ENCODE peak calls at places on chromosomes 1 and 21, in six cellular contexts. Q, A, M, I, J and U are unnamed samples. For H3K4me1, the result is how much of the 10 kb centered on the place peaks cover.

GRCh38 chr1:76153856-76154212 is 79.3 kb downstream of the ST6GALNAC3 start:
- DNase-seq in A (no peak), Q (no peak), M (no peak), I (no peak), J (no peak), U (no peak)

GRCh38 chr21:17492415-17493168 is 20.3 kb upstream of the CXADR start:
- DNase-seq in M (no peak), I (no peak), Q (no peak), J (no peak), A (no peak), U (no peak)

GRCh38 chr1:7539772-7540175 is 231.3 kb upstream of the VAMP3 start:
- DNase-seq in A (peak), I (peak), J (no peak), Q (peak), M (peak), U (peak)

GRCh38 chr1:105027838-105028471 is 1278.3 kb downstream of the AMY1C start:
- DNase-seq in Q (no peak), A (no peak), J (peak), M (no peak), I (peak), U (no peak)

GRCh38 chr1:75690547-75690946 is 34.0 kb upstream of the ACADM start:
- DNase-seq in I (no peak), A (no peak), Q (no peak), J (no peak), M (no peak), U (no peak)

GRCh38 chr1:156451486-156452184 is 48.9 kb downstream of the MEF2D start:
- DNase-seq in M (no peak), I (no peak), Q (no peak), J (no peak), A (no peak), U (no peak)

GRCh38 chr1:59570524-59570923 is 244.2 kb upstream of the HOOK1 start:
- DNase-seq in J (peak), I (no peak), Q (peak), A (no peak), M (no peak), U (no peak)

GRCh38 chr1:119453021-119453420 is 38.1 kb downstream of the HSD3B2 start:
- DNase-seq in Q (peak), M (no peak), A (no peak), J (no peak), I (no peak), U (no peak)

GRCh38 chr21:44708213-44708865 is 3.0 kb downstream of the TSPEAR start:
- DNase-seq in J (no peak), M (peak), A (no peak), I (peak), Q (no peak), U (no peak)

GRCh38 chr1:80767711-80768110 is 1033.0 kb upstream of the ADGRL2 start:
- DNase-seq in I (no peak), J (peak), A (no peak), Q (no peak), M (no peak), U (no peak)

GRCh38 chr1:48750089-48750488 is 26.6 kb downstream of the BEND5 start:
- DNase-seq in Q (no peak), I (no peak), J (no peak), M (no peak), A (no peak), U (no peak)
- H2AFZ ChIP-seq in Q (no peak), I (no peak), J (no peak), M (no peak), A (no peak), U (no peak)

GRCh38 chr1:26861889-26862371 is 1.0 kb upstream of the SFN start:
- DNase-seq in M (no peak), I (no peak), J (no peak), Q (no peak), A (no peak), U (no peak)

GRCh38 chr1:26858891-26859630 is 3.9 kb upstream of the SFN start:
- DNase-seq in J (no peak), A (no peak), M (no peak), I (no peak), Q (no peak), U (no peak)

GRCh38 chr1:26862781-26863676 is at the start of gene SFN:
- DNase-seq in M (peak), Q (no peak), A (no peak), I (peak), J (no peak), U (peak)

GRCh38 chr1:26863677-26864060 is 720 bp downstream of the SFN start:
- DNase-seq in J (no peak), M (no peak), I (no peak), A (no peak), Q (no peak), U (no peak)

GRCh38 chr1:26861286-26861701 is 1.7 kb upstream of the SFN start:
- DNase-seq in J (peak), I (no peak), Q (peak), A (no peak), M (no peak), U (no peak)
- H3K4me1 ChIP-seq in J (under half), I (under half), Q (under half), A (under half), M (under half), U (under half)

DNA sequence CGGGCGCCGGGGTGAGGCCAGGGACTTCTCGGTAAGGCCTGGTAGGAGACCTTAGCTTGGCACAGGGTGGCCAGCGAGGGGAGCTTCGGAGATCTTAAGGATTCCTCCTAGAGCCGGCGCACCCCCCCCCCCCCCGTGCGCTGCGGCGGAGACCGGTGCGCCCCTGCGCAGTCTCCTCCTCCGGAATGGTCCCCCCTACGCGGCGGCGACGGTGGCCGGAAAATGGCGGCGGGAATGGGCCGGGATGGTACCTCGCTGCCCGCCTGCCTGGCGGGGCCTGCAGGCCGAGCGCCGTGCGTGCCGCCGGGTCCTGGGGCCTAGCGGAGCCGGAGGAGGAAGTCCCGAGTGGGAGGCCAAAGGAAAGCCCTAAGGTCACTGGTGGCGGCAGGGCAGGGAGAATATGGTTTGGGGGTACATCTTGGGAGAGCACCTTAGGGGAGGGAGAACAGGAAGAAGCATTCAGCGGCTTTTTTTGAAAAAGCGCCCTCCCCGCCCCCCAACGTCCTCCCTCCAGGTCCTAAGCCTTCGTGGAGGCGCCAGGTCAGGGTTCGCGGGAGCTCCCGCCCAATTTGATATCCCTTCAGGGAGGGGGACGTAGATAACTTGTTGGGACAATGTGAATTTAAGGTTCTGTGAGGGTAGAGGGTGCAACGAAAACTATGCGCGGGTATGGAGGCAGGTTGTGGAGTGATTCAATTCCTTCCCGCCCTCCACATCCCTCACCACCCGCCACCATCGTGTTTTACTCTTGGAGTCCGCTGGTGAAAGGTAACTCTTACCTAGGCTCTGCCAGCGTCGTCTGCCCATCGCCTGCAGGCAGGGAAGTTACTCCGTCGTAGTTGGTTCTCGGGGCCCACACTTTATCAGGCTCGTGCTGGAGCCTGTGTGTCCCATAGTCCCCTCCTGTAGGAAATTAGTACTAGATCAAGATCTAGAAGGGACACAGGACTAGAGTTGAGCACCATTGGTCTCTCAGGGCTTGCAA is 552 bp downstream of the SRRM1 start:
- DNase-seq in A (no peak), Q (no peak), I (no peak), J (peak), M (no peak), U (no peak)
- H2BK120ac ChIP-seq in A (no peak), Q (no peak), I (no peak), J (no peak), M (no peak), U (peak)

GRCh38 chr1:235657747-235658526 is 8.4 kb upstream of the GNG4 start:
- DNase-seq in A (no peak), Q (no peak), J (no peak), I (no peak), M (no peak), U (no peak)
- H2AFZ ChIP-seq in A (no peak), Q (no peak), J (no peak), I (no peak), M (no peak), U (no peak)

GRCh38 chr1:221072214-221072613 is 193.0 kb downstream of the HLX start:
- DNase-seq in I (no peak), A (no peak), Q (no peak), M (no peak), J (no peak), U (no peak)
- H3K4me1 ChIP-seq in I (under half), A (under half), Q (under half), M (under half), J (under half), U (under half)

GRCh38 chr1:157540160-157540748 is 12.1 kb downstream of the FCRL5 start:
- DNase-seq in J (no peak), Q (no peak), A (no peak), I (no peak), M (peak), U (peak)
- H2BK120ac ChIP-seq in J (no peak), Q (no peak), A (no peak), I (peak), M (no peak), U (no peak)

DNA sequence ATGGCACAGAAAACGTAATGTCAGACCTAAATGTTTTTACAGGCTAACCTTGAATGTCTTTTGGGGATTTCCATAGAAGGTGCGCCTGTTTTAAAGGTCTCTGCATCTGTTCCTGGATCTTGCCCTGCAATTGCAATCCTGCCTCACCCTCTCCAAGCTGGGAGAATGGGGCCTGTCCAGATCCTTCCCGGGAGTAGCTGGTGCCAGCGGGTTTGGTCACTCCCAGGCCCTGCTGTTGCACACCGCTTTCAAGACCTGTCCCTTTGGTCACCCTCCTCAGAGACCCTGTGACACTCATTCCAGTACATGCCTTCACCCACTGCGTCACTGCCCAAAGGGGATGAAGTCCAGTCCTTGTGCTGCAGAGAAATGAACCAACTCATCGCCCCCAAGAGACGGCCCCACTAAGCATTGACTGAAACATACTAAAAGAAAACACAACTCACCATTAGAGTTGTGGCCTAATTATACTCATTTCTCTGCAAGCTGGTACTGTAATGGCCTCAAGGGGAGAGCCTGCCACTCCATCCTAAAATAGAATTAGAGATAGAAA is 1.9 kb upstream of the IRF2BP2 start:
- DNase-seq in M (peak), I (no peak), J (no peak), Q (no peak), A (no peak), U (no peak)
- H2AFZ ChIP-seq in M (no peak), I (no peak), J (no peak), Q (peak), A (no peak), U (peak)

DNA sequence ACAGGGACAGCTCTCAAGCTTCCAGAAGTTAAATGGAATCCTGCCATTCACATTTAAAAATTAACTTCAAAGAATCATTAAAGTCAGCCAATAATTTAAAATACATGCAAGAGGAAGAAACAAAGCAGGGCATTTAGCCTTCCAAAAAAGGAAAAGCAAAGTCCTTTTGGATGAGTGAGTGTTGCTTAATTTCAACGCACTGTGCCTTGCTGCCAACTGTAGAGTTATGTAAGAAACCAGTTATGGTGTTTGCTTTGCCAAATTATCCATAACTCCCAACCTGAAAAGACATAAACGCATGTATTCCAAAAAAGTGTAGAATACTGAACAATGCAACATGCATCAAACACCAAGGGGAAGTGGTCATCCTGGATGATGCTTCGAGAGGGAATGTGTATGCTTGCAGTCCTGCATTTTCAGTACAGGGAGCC is 16.1 kb upstream of the KCNE1 start:
- DNase-seq in I (no peak), M (no peak), J (no peak), Q (peak), A (no peak), U (no peak)
- H3K4me1 ChIP-seq in I (under half), M (under half), J (under half), Q (under half), A (under half), U (under half)